ENCODE peak calls at places on chromosomes 6 and 20, in seven cellular contexts. H is Right ventricle myocardium superior; S is left ventricle myocardium inferior; R is EL; D is activated naive CD4-positive, alpha-beta T cell treated with Interleukin-2 at 50 U/mL for 16 hours; K is activated gamma-delta T cell; G is lung microvascular endothelial cell. Q is an unnamed sample.

GRCh38 chr6:155882527-155883333 is 427.1 kb upstream of the NOX3 start:
- DNase-seq in H (no peak), S (no peak), R (no peak), D (no peak), K (no peak), G (no peak), Q (no peak)

GRCh38 chr6:43293698-43294097 is 4.4 kb upstream of the SLC22A7 start:
- DNase-seq in H (no peak), S (no peak), R (no peak), D (no peak), K (no peak), G (no peak), Q (no peak)

GRCh38 chr20:856361-856775 is 22.9 kb downstream of the FAM110A start:
- DNase-seq in H (no peak), S (no peak), R (peak; percentile 94), D (peak; percentile 61), K (peak; percentile 31), G (peak; percentile 21), Q (no peak)

GRCh38 chr20:35451295-35451694 is 4.1 kb upstream of the CEP250 start:
- DNase-seq in H (no peak), S (no peak), R (no peak), D (no peak), K (no peak), G (no peak), Q (no peak)

GRCh38 chr6:126539022-126539421 is 199.1 kb downstream of the CENPW start:
- DNase-seq in H (no peak), S (no peak), R (peak; percentile 65), D (no peak), K (no peak), G (no peak), Q (no peak)

GRCh38 chr6:95185874-95186273 is 391.5 kb upstream of the MANEA start:
- DNase-seq in H (no peak), S (no peak), R (no peak), D (no peak), K (no peak), G (no peak), Q (no peak)

GRCh38 chr6:3752538-3753227 is 1.2 kb upstream of the PXDC1 start:
- DNase-seq in H (no peak), S (no peak), R (no peak), D (no peak), K (no peak), G (peak; percentile 90), Q (no peak)

GRCh38 chr6:15444881-15445280 is 199.0 kb downstream of the JARID2 start:
- DNase-seq in H (no peak), S (no peak), R (no peak), D (no peak), K (no peak), G (no peak), Q (no peak)